ENCODE peak calls at places on chromosomes 13 and 19, in six cellular contexts. C is stimulated activated naive CD4-positive, alpha-beta T cell; V is cardiac muscle cell; P is activated T-helper 1 cell treated with Interleukin-2 at 50 U/mL for 16 hours; G is endothelial cell; L is stimulated activated CD4-positive, alpha-beta T cell treated with anti-CD3 and anti-CD28 coated beads, Interleukin-15, amount 100 ng/mL, for 1 hour. Y is an unnamed sample.

GRCh38 chr13:47832458-47832972 is 168.6 kb downstream of the SUCLA2 start:
- DNase-seq in C (no peak), V (no peak), P (no peak), G (no peak), L (no peak), Y (no peak)

GRCh38 chr19:1298235-1298634 is 12.6 kb downstream of the EFNA2 start:
- DNase-seq in C (no peak), V (no peak), P (no peak), G (no peak), L (no peak), Y (no peak)

GRCh38 chr19:28019901-28020300 is 1193.0 kb downstream of the UQCRFS1 start:
- DNase-seq in C (no peak), V (no peak), P (no peak), G (no peak), L (no peak), Y (no peak)

GRCh38 chr19:497861-498590 is 1.7 kb downstream of the MADCAM1 start:
- DNase-seq in C (no peak), V (no peak), P (no peak), G (no peak), L (no peak), Y (no peak)

GRCh38 chr13:41407380-41407779 is 50.0 kb upstream of the RGCC start:
- DNase-seq in C (no peak), V (no peak), P (no peak), G (no peak), L (no peak), Y (no peak)

GRCh38 chr13:36343766-36344165 is 2.4 kb downstream of the SPART start:
- DNase-seq in C (no peak), V (no peak), P (no peak), G (no peak), L (no peak), Y (no peak)

GRCh38 chr19:52200044-52200443 is 10.2 kb downstream of the PPP2R1A start:
- DNase-seq in C (no peak), V (peak; percentile 77), P (no peak), G (no peak), L (no peak), Y (no peak)

GRCh38 chr19:5232798-5233505 is 107.7 kb downstream of the PTPRS start:
- DNase-seq in C (no peak), V (peak; percentile 13), P (no peak), G (no peak), L (no peak), Y (no peak)

GRCh38 chr13:25738342-25738771 is 313.5 kb downstream of the SHISA2 start:
- DNase-seq in C (no peak), V (peak; percentile 62), P (no peak), G (no peak), L (no peak), Y (no peak)

GRCh38 chr19:18559685-18560084 is 2.0 kb downstream of the KXD1 start:
- DNase-seq in C (no peak), V (no peak), P (no peak), G (no peak), L (no peak), Y (no peak)

GRCh38 chr19:19121371-19121770 is 16.9 kb downstream of the TMEM161A start:
- DNase-seq in C (no peak), V (no peak), P (no peak), G (no peak), L (no peak), Y (no peak)

GRCh38 chr13:44368599-44369368 is 4.8 kb upstream of the SERP2 start:
- DNase-seq in C (no peak), V (no peak), P (no peak), G (no peak), L (no peak), Y (no peak)

GRCh38 chr13:95552208-95552538 is 347 bp upstream of the CLDN10 start:
- DNase-seq in C (no peak), V (no peak), P (no peak), G (no peak), L (no peak), Y (no peak)

Y was measured in neural crest cell.